ENCODE peak calls at places on chromosomes 13 and 19, in nine cellular contexts. H is HepG2; P is neural progenitor cell; W is spleen; G is NCI-H460; S is osteoblast; J is NCI-H446 treated with DMSO at 0.1 percent for 48 hours; X is M059J; F is activated naive CD4-positive, alpha-beta T cell. R is an unnamed sample.
A peak's percentile ranks its signal among the peaks of the same experiment; 100 is the strongest.

GRCh38 chr13:28641600-28641926 is 17.4 kb upstream of the POMP start:
- DNase-seq in H (peak; percentile 10), W (no peak), J (no peak), S (no peak), X (no peak), P (no peak), G (no peak), F (no peak), R (no peak)

GRCh38 chr19:33143897-33144405 is 12.0 kb downstream of the WDR88 start:
- DNase-seq in H (peak; percentile 47), S (peak; percentile 95), W (peak; percentile 85), X (peak; percentile 45), G (peak; percentile 43), J (peak; percentile 18), P (peak; percentile 79), F (peak; percentile 46), R (peak; percentile 91)

GRCh38 chr13:41313117-41313516 is 2.0 kb downstream of the NAA16 start:
- DNase-seq in H (no peak), F (no peak), S (no peak), J (no peak), W (no peak), X (no peak), P (peak; percentile 17), G (no peak), R (no peak)

GRCh38 chr19:16342002-16342715 is 17.5 kb downstream of the KLF2 start:
- DNase-seq in X (peak; percentile 72), H (no peak), F (peak; percentile 21), G (no peak), S (peak; percentile 65), W (no peak), P (no peak), J (no peak), R (no peak)

GRCh38 chr19:7751157-7751783 is 3.9 kb upstream of the CD209 start:
- DNase-seq in H (no peak), G (no peak), W (no peak), S (no peak), J (no peak), F (no peak), X (no peak), P (no peak), R (no peak)

GRCh38 chr19:55484571-55485438 is at the start of gene NAT14:
- DNase-seq in X (peak; percentile 71), P (peak; percentile 95), F (peak; percentile 62), G (no peak), H (peak; percentile 39), J (no peak), W (peak; percentile 86), S (peak; percentile 99), R (peak; percentile 99)

GRCh38 chr13:39602614-39603366 is at the start of gene LHFPL6:
- DNase-seq in W (peak; percentile 87), P (peak; percentile 90), G (peak; percentile 44), X (peak; percentile 77), F (peak; percentile 5), H (peak; percentile 3), J (peak; percentile 46), S (peak; percentile 96), R (peak; percentile 90)

GRCh38 chr13:53782400-53783030 is 753.9 kb downstream of the OLFM4 start:
- DNase-seq in P (peak; percentile 78), W (no peak), G (peak; percentile 54), F (no peak), J (peak; percentile 57), S (peak; percentile 86), X (peak; percentile 23), H (peak; percentile 33), R (peak; percentile 40)

GRCh38 chr19:38676023-38676877 is 28.8 kb downstream of the ACTN4 start:
- DNase-seq in X (no peak), S (peak; percentile 87), H (no peak), W (peak; percentile 80), P (no peak), G (no peak), J (no peak), F (no peak), R (no peak)

GRCh38 chr13:40667622-40667978 is 1.2 kb upstream of the FOXO1 start:
- DNase-seq in X (no peak), P (peak; percentile 35), F (no peak), S (no peak), J (no peak), W (no peak), G (no peak), H (no peak), R (peak; percentile 67)

GRCh38 chr13:81487151-81487550 is 1146.2 kb upstream of the SPRY2 start:
- DNase-seq in F (no peak), W (no peak), G (peak; percentile 44), X (no peak), J (no peak), H (peak; percentile 24), S (no peak), P (peak; percentile 76), R (peak; percentile 18)

GRCh38 chr19:4867534-4868285 is at the start of gene PLIN3:
- DNase-seq in J (peak; percentile 65), G (peak; percentile 87), W (peak; percentile 97), X (peak; percentile 92), S (peak; percentile 99), P (peak; percentile 95), F (peak; percentile 86), H (peak; percentile 89), R (peak; percentile 100)

GRCh38 chr19:11382898-11383705 is 1.0 kb downstream of the EPOR start:
- DNase-seq in H (peak; percentile 70), P (peak; percentile 68), S (peak; percentile 89), F (peak; percentile 16), X (peak; percentile 36), J (no peak), W (peak; percentile 91), G (no peak), R (peak; percentile 89)

GRCh38 chr19:6678690-6679109 is 8.7 kb upstream of the TNFSF14 start:
- DNase-seq in H (no peak), G (no peak), P (no peak), J (no peak), W (peak; percentile 10), S (no peak), F (no peak), X (no peak), R (no peak)

GRCh38 chr13:95552539-95553270 is at the start of gene CLDN10:
- DNase-seq in W (peak; percentile 77), H (no peak), S (peak; percentile 62), F (no peak), J (no peak), P (peak; percentile 87), G (no peak), X (no peak), R (peak; percentile 97)

GRCh38 chr19:38264486-38265212 is at the start of gene SPINT2:
- DNase-seq in X (no peak), P (peak; percentile 95), S (peak; percentile 73), W (peak; percentile 93), F (no peak), H (no peak), J (no peak), G (no peak), R (peak; percentile 96)

GRCh38 chr13:75480691-75481175 is 1.2 kb downstream of the TBC1D4 start:
- DNase-seq in F (peak; percentile 6), P (peak; percentile 65), W (peak; percentile 79), J (no peak), S (peak; percentile 63), G (no peak), X (peak; percentile 55), H (peak; percentile 53), R (peak; percentile 73)

GRCh38 chr19:12913871-12914690 is 5.0 kb downstream of the SYCE2 start:
- DNase-seq in G (no peak), X (no peak), H (peak; percentile 49), S (peak; percentile 67), J (peak; percentile 35), P (peak; percentile 23), F (peak; percentile 58), W (peak; percentile 84), R (no peak)

GRCh38 chr13:20359335-20359734 is 127.2 kb upstream of the GJB6 start:
- DNase-seq in P (no peak), W (no peak), J (no peak), G (no peak), X (peak; percentile 96), F (no peak), S (peak; percentile 97), H (peak; percentile 32), R (no peak)

GRCh38 chr13:97275775-97276501 is 53.8 kb downstream of the MBNL2 start:
- DNase-seq in P (no peak), F (no peak), J (no peak), H (no peak), W (no peak), S (no peak), G (no peak), X (no peak), R (no peak)

GRCh38 chr19:7947939-7948338 is 4.5 kb upstream of the TIMM44 start:
- DNase-seq in F (no peak), S (no peak), G (no peak), W (no peak), X (peak; percentile 31), P (no peak), J (no peak), H (no peak), R (no peak)

GRCh38 chr19:287381-287871 is 3.8 kb downstream of the PLPP2 start:
- DNase-seq in J (no peak), X (no peak), S (no peak), P (no peak), G (no peak), H (no peak), W (no peak), F (no peak), R (peak; percentile 38)

GRCh38 chr19:14632286-14632685 is 42.4 kb downstream of the ADGRE3 start:
- DNase-seq in J (peak; percentile 5), S (no peak), P (no peak), H (peak; percentile 32), W (no peak), X (peak; percentile 35), G (peak; percentile 5), F (no peak), R (peak; percentile 46)

R was measured in H7.